ENCODE peak calls at places on chromosomes 5 and 9, in five cellular contexts. N, V, J, T and O are unnamed samples. For H3K4me1, the result is how much of the 10 kb centered on the place peaks cover.

GRCh38 chr9:136387217-136387616 is 12.8 kb downstream of the SNAPC4 start:
- DNase-seq in V (no peak), T (no peak), N (no peak), J (no peak), O (no peak)

GRCh38 chr5:129358069-129358468 is 102.0 kb upstream of the ADAMTS19 start:
- DNase-seq in T (no peak), N (no peak), V (no peak), J (no peak), O (no peak)

GRCh38 chr5:25618821-25619220 is 974.0 kb upstream of the CDH10 start:
- DNase-seq in J (no peak), T (no peak), V (no peak), N (no peak), O (no peak)

GRCh38 chr9:128729302-128729701 is 5.4 kb upstream of the ZDHHC12 start:
- DNase-seq in J (no peak), V (no peak), T (no peak), N (no peak), O (no peak)

GRCh38 chr9:94700445-94700844 is 26.1 kb upstream of the AOPEP start:
- DNase-seq in J (no peak), T (no peak), N (no peak), V (no peak), O (no peak)

GRCh38 chr5:102681403-102681983 is 73.6 kb upstream of the PAM start:
- DNase-seq in J (peak), N (peak), T (peak), V (no peak), O (peak)

GRCh38 chr9:131275332-131276106 is 791 bp downstream of the FAM78A start:
- DNase-seq in J (no peak), T (peak), V (no peak), N (no peak), O (peak)

GRCh38 chr5:132012385-132013005 is 1.0 kb upstream of the ACSL6 start:
- DNase-seq in V (no peak), T (peak), J (peak), N (no peak), O (peak)

GRCh38 chr5:168773231-168773630 is 194.1 kb upstream of the PANK3 start:
- DNase-seq in N (no peak), V (no peak), T (no peak), J (no peak), O (no peak)

GRCh38 chr5:117143381-117143780 is 568.8 kb upstream of the SEMA6A start:
- DNase-seq in N (no peak), T (no peak), J (no peak), V (no peak), O (no peak)

GRCh38 chr5:72720205-72720604 is 96.3 kb upstream of the TNPO1 start:
- DNase-seq in T (no peak), V (no peak), N (no peak), J (no peak), O (no peak)

GRCh38 chr5:96885518-96886338 is 9.4 kb downstream of the ERAP2 start:
- DNase-seq in N (peak), T (peak), V (peak), J (no peak), O (peak)

GRCh38 chr9:117425562-117425961 is 10.7 kb upstream of the ASTN2 start:
- DNase-seq in V (no peak), J (no peak), T (no peak), N (no peak), O (no peak)

GRCh38 chr5:41115281-41115680 is 44.1 kb upstream of the MROH2B start:
- DNase-seq in J (no peak), T (no peak), N (no peak), V (no peak), O (no peak)

GRCh38 chr5:1908931-1909330 is 26.2 kb upstream of the IRX4 start:
- DNase-seq in T (no peak), V (no peak), N (no peak), J (no peak), O (no peak)

GRCh38 chr5:115575167-115576070 is 26.9 kb downstream of the TICAM2 start:
- DNase-seq in V (no peak), N (no peak), T (no peak), J (no peak), O (no peak)

GRCh38 chr9:72579190-72579589 is 57.8 kb downstream of the TMC1 start:
- DNase-seq in J (peak), N (no peak), V (no peak), T (no peak), O (no peak)

GRCh38 chr9:133054194-133054890 is 7.4 kb upstream of the CEL start:
- DNase-seq in N (no peak), T (no peak), J (no peak), V (no peak), O (no peak)
- H3K4me1 ChIP-seq in N (under half), T (under half), J (under half), V (under half), O (under half)

GRCh38 chr5:6730407-6730806 is 17.2 kb downstream of the TENT4A start:
- DNase-seq in N (no peak), V (no peak), J (no peak), T (no peak), O (peak)
- H3K27ac ChIP-seq in N (peak), V (no peak), J (no peak), T (no peak), O (peak)

GRCh38 chr9:93587651-93588347 is 11.4 kb downstream of the PHF2 start:
- DNase-seq in J (no peak), V (no peak), T (no peak), N (no peak), O (no peak)
- H3K4me1 ChIP-seq in J (half or more), V (under half), T (under half), N (under half), O (under half)

GRCh38 chr9:101427957-101428655 is 7.5 kb downstream of the ALDOB start:
- DNase-seq in J (no peak), V (no peak), T (no peak), N (peak), O (peak)
- H3K27ac ChIP-seq in J (no peak), V (no peak), T (no peak), N (peak), O (peak)

DNA sequence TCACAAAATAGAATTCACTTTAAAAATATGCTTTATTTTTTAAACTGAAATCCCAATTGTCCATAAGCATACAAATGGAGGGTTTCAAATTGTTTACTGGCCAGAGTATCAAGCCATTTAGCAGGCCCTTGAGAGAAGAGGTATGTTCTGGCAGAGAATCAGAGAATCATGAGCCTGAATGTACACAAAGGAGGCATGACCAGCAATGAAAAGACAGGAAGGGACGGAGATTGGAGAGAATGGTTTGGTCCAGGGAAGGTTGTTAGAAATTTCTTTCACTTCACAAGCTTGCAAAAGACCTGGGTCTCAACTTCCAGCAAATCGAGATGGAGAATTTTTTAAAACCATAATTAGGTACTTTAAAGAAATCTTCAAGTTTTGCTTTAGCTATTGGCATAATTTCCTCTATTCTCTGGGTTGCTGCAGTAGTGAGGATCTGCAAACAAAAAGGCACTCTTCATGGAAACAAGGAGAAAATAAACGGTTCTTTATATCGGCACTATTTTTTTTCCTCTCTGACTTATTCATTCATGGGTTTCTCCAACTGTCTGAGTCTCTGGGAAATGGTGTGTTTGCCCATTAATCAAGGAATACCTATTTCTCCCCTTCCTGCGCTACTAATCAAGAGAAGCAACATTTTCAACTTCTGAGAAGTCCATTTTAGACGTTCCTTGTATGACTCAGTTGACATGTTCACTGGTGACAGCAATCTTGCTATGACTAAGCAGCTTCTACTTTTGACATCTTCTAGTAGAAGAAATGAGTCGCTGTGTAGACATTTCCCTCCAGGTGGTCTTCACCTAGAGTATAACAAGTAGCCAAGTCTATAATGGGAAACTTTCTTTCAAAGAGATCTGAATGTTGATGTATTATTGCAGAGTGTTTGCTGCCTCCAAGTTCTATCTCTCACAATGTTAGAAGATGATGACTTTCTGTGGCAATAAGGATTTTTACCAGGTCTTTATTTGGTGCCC is 23.1 kb upstream of the ERCC6L2 start:
- DNase-seq in V (no peak), T (no peak), J (no peak), N (peak), O (no peak)
- H3K4me1 ChIP-seq in V (under half), T (under half), J (under half), N (under half), O (under half)

DNA sequence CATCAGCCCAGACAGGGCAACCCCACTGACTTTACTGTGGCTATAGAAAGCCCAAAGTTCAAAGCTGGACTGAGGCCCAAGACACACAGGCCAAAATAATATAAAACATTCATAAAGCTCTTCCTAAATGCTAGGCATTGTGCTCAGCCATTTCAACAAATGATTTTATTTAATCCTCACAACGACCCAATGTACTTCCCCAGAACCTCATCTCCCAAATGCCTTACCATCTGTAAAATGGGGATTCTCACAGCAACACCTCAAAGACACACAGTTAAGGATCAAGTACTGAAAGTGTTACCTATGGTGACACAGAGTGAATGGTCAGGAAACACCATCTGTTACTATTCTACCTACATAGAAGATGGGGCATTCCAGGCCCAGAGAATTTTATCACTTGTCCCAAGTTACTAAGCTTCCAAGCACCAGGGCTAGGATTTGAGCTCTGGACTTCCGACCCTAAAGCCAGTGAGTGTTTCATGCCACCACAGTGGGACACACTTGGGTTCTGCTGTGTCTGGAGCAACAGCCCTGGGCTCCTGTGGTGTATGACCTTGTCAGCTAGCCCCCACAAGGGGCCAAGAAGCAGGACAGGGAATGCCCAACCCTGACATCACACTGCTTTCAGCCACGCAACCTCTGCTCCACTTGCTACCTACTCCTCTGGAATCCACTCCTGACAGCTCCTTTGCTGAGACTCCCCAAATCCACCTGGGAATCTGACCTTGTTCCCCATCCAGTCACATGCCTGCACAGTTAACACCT is 15.1 kb downstream of the SHB start:
- DNase-seq in V (no peak), T (no peak), N (no peak), J (no peak), O (no peak)
- H3K27ac ChIP-seq in V (no peak), T (no peak), N (no peak), J (no peak), O (no peak)

DNA sequence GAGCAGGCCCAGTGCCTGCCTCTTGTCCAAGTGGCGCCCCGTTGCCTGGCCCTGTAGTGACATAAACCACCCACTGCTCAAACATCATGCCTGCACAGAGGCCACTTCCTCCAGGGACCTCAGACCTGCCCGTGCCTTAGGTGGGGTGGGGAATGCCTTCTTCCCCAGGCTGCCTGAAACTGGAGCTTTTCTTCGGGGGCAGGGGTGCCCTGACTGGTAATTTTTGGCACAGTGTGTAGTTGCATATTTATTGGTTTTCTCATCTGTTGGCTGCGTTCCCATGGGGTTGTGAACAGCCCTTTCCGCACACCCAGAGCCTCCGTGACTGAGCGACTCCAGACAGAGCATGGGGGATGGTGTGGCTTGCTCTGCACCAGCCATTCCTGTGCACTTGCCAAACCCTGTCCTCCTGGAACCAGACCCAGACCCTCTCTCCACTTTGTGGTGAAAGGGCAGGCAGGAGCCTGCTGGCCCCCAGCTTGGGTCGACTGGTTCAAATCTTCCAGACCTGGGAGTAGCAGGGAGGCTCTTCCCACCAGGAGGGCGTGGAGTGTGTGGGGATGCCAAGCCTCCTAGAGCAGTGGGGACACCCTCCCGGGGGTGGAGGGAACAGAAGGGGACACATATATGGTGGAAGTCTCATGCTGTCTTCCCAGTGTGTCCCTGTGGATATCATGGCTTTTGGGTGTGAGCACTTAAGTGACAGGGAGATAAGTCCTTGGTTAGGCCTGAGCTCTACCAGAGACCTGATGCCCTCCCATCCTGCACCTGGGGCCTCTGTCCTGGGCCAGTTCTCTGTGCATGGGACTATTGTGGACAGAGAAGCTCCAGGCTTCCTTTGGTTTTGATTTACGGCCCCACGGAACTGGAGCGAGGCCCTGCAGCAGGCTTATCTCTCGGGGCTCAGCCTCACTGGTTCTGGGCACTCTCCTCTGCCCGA is 39.6 kb downstream of the WNK2 start:
- DNase-seq in N (no peak), V (no peak), T (no peak), J (no peak), O (no peak)
- H3K4me1 ChIP-seq in N (under half), V (under half), T (under half), J (under half), O (under half)